ENCODE peak calls at places on chromosome 16, in nine cellular contexts. One of them, this sample, is unnamed. For H3K4me1, the result is how much of the 10 kb centered on the place peaks cover.

GRCh38 chr16:79997257-79997656 is 396.7 kb upstream of the MAF start:
- DNase-seq in ovary: no peak
- DNase-seq in sigmoid colon: no peak
- DNase-seq in stomach: no peak
- DNase-seq in GM12878: no peak
- DNase-seq in esophagus muscularis mucosa: no peak
- DNase-seq in HepG2: peak
- DNase-seq in transverse colon: no peak
- DNase-seq in K562: peak
- DNase-seq in this sample: no peak

GRCh38 chr16:51949260-51949659 is 597.7 kb downstream of the TOX3 start:
- DNase-seq in ovary: no peak
- DNase-seq in sigmoid colon: no peak
- DNase-seq in stomach: peak
- DNase-seq in GM12878: no peak
- DNase-seq in esophagus muscularis mucosa: no peak
- DNase-seq in HepG2: no peak
- DNase-seq in transverse colon: no peak
- DNase-seq in K562: no peak
- DNase-seq in this sample: no peak

GRCh38 chr16:72241930-72242329 is 70.0 kb upstream of the PMFBP1 start:
- DNase-seq in ovary: peak
- DNase-seq in sigmoid colon: no peak
- DNase-seq in stomach: no peak
- DNase-seq in GM12878: no peak
- DNase-seq in esophagus muscularis mucosa: no peak
- DNase-seq in HepG2: peak
- DNase-seq in transverse colon: peak
- DNase-seq in K562: peak
- DNase-seq in this sample: no peak

GRCh38 chr16:50303041-50303604 is 36.8 kb downstream of the ADCY7 start:
- DNase-seq in ovary: no peak
- DNase-seq in sigmoid colon: peak
- DNase-seq in stomach: no peak
- DNase-seq in GM12878: no peak
- DNase-seq in esophagus muscularis mucosa: no peak
- DNase-seq in HepG2: peak
- DNase-seq in transverse colon: no peak
- DNase-seq in K562: no peak
- DNase-seq in this sample: no peak

GRCh38 chr16:82322177-82322576 is 152.2 kb upstream of the MPHOSPH6 start:
- DNase-seq in ovary: no peak
- DNase-seq in sigmoid colon: no peak
- DNase-seq in stomach: no peak
- DNase-seq in GM12878: no peak
- DNase-seq in esophagus muscularis mucosa: no peak
- DNase-seq in HepG2: no peak
- DNase-seq in transverse colon: no peak
- DNase-seq in K562: no peak
- DNase-seq in this sample: no peak

GRCh38 chr16:19700319-19700781 is 17.7 kb downstream of the KNOP1 start:
- DNase-seq in ovary: peak
- DNase-seq in sigmoid colon: no peak
- DNase-seq in stomach: no peak
- DNase-seq in GM12878: no peak
- DNase-seq in esophagus muscularis mucosa: no peak
- DNase-seq in HepG2: peak
- DNase-seq in transverse colon: peak
- DNase-seq in K562: no peak
- DNase-seq in this sample: no peak

GRCh38 chr16:57984443-57985203 is 13.7 kb upstream of the CNGB1 start:
- DNase-seq in ovary: peak
- DNase-seq in sigmoid colon: peak
- DNase-seq in stomach: peak
- DNase-seq in GM12878: no peak
- DNase-seq in esophagus muscularis mucosa: peak
- DNase-seq in HepG2: peak
- DNase-seq in transverse colon: peak
- DNase-seq in K562: peak
- DNase-seq in this sample: peak

GRCh38 chr16:7964717-7965116 is 625.6 kb downstream of the TMEM114 start:
- DNase-seq in ovary: no peak
- DNase-seq in sigmoid colon: no peak
- DNase-seq in stomach: no peak
- DNase-seq in GM12878: no peak
- DNase-seq in esophagus muscularis mucosa: no peak
- DNase-seq in HepG2: no peak
- DNase-seq in transverse colon: no peak
- DNase-seq in K562: no peak
- DNase-seq in this sample: no peak

GRCh38 chr16:13060932-13061331 is 159.5 kb downstream of the SHISA9 start:
- DNase-seq in ovary: no peak
- DNase-seq in sigmoid colon: no peak
- DNase-seq in stomach: no peak
- DNase-seq in GM12878: no peak
- DNase-seq in esophagus muscularis mucosa: no peak
- DNase-seq in HepG2: no peak
- DNase-seq in transverse colon: no peak
- DNase-seq in K562: no peak
- DNase-seq in this sample: no peak

GRCh38 chr16:23006380-23006779 is 142.9 kb downstream of the USP31 start:
- DNase-seq in ovary: no peak
- DNase-seq in sigmoid colon: no peak
- DNase-seq in stomach: no peak
- DNase-seq in GM12878: no peak
- DNase-seq in esophagus muscularis mucosa: no peak
- DNase-seq in HepG2: no peak
- DNase-seq in transverse colon: no peak
- DNase-seq in K562: no peak
- DNase-seq in this sample: no peak

GRCh38 chr16:85432606-85433005 is 180.5 kb upstream of the GSE1 start:
- DNase-seq in ovary: no peak
- DNase-seq in sigmoid colon: no peak
- DNase-seq in stomach: no peak
- DNase-seq in GM12878: no peak
- DNase-seq in esophagus muscularis mucosa: no peak
- DNase-seq in HepG2: no peak
- DNase-seq in transverse colon: no peak
- DNase-seq in K562: no peak
- DNase-seq in this sample: no peak

GRCh38 chr16:7513429-7513828 is 180.8 kb downstream of the RBFOX1 start:
- DNase-seq in ovary: no peak
- DNase-seq in sigmoid colon: no peak
- DNase-seq in stomach: no peak
- DNase-seq in GM12878: no peak
- DNase-seq in esophagus muscularis mucosa: no peak
- DNase-seq in HepG2: peak
- DNase-seq in transverse colon: no peak
- DNase-seq in K562: peak
- DNase-seq in this sample: no peak

GRCh38 chr16:10323528-10323869 is 62.4 kb upstream of the ATF7IP2 start:
- DNase-seq in ovary: no peak
- DNase-seq in sigmoid colon: no peak
- DNase-seq in stomach: no peak
- DNase-seq in GM12878: no peak
- DNase-seq in esophagus muscularis mucosa: no peak
- DNase-seq in HepG2: no peak
- DNase-seq in transverse colon: no peak
- DNase-seq in K562: no peak
- DNase-seq in this sample: no peak

GRCh38 chr16:29315046-29315445 is 91.5 kb downstream of the NPIPB11 start:
- DNase-seq in ovary: no peak
- DNase-seq in sigmoid colon: peak
- DNase-seq in stomach: no peak
- DNase-seq in GM12878: no peak
- DNase-seq in esophagus muscularis mucosa: no peak
- DNase-seq in HepG2: no peak
- DNase-seq in transverse colon: no peak
- DNase-seq in K562: no peak
- DNase-seq in this sample: no peak

GRCh38 chr16:29820730-29821662 is 734 bp downstream of the MVP start:
- DNase-seq in ovary: peak
- DNase-seq in sigmoid colon: no peak
- DNase-seq in stomach: peak
- DNase-seq in GM12878: peak
- DNase-seq in esophagus muscularis mucosa: no peak
- DNase-seq in HepG2: no peak
- DNase-seq in transverse colon: peak
- DNase-seq in K562: no peak
- DNase-seq in this sample: no peak

GRCh38 chr16:48087639-48088038 is 68.2 kb downstream of the ABCC12 start:
- DNase-seq in ovary: no peak
- DNase-seq in sigmoid colon: no peak
- DNase-seq in stomach: no peak
- DNase-seq in GM12878: no peak
- DNase-seq in esophagus muscularis mucosa: no peak
- DNase-seq in HepG2: no peak
- DNase-seq in transverse colon: no peak
- DNase-seq in K562: no peak
- DNase-seq in this sample: no peak

GRCh38 chr16:66834746-66835145 is 4.0 kb upstream of the NAE1 start:
- DNase-seq in ovary: no peak
- DNase-seq in sigmoid colon: no peak
- DNase-seq in stomach: no peak
- DNase-seq in GM12878: no peak
- DNase-seq in esophagus muscularis mucosa: no peak
- DNase-seq in HepG2: no peak
- DNase-seq in transverse colon: no peak
- DNase-seq in K562: no peak
- DNase-seq in this sample: no peak
- TF ChIP-seq EP300 in ovary: no peak
- TF ChIP-seq EP300 in sigmoid colon: no peak
- TF ChIP-seq EP300 in stomach: no peak
- TF ChIP-seq EP300 in GM12878: no peak
- TF ChIP-seq EP300 in esophagus muscularis mucosa: no peak
- TF ChIP-seq EP300 in HepG2: no peak
- TF ChIP-seq EP300 in transverse colon: no peak
- TF ChIP-seq EP300 in K562: no peak
- TF ChIP-seq EP300 in this sample: no peak

GRCh38 chr16:75116911-75117245 is 298 bp upstream of the LDHD start:
- DNase-seq in ovary: no peak
- DNase-seq in sigmoid colon: no peak
- DNase-seq in stomach: no peak
- DNase-seq in GM12878: no peak
- DNase-seq in esophagus muscularis mucosa: no peak
- DNase-seq in HepG2: no peak
- DNase-seq in transverse colon: no peak
- DNase-seq in K562: no peak
- DNase-seq in this sample: no peak
- H3K4me3 ChIP-seq in ovary: peak
- H3K4me3 ChIP-seq in sigmoid colon: peak
- H3K4me3 ChIP-seq in stomach: peak
- H3K4me3 ChIP-seq in GM12878: no peak
- H3K4me3 ChIP-seq in esophagus muscularis mucosa: peak
- H3K4me3 ChIP-seq in HepG2: peak
- H3K4me3 ChIP-seq in transverse colon: no peak
- H3K4me3 ChIP-seq in K562: no peak
- H3K4me3 ChIP-seq in this sample: peak

GRCh38 chr16:86510465-86511261 is at the start of gene FOXF1:
- DNase-seq in ovary: no peak
- DNase-seq in sigmoid colon: no peak
- DNase-seq in stomach: no peak
- DNase-seq in GM12878: no peak
- DNase-seq in esophagus muscularis mucosa: no peak
- DNase-seq in HepG2: no peak
- DNase-seq in transverse colon: no peak
- DNase-seq in K562: no peak
- DNase-seq in this sample: no peak

GRCh38 chr16:86512860-86513470 is 2.6 kb downstream of the FOXF1 start:
- DNase-seq in ovary: no peak
- DNase-seq in sigmoid colon: peak
- DNase-seq in stomach: no peak
- DNase-seq in GM12878: no peak
- DNase-seq in esophagus muscularis mucosa: no peak
- DNase-seq in HepG2: no peak
- DNase-seq in transverse colon: no peak
- DNase-seq in K562: no peak
- DNase-seq in this sample: no peak

GRCh38 chr16:86509759-86510464 is 415 bp upstream of the FOXF1 start:
- DNase-seq in ovary: peak
- DNase-seq in sigmoid colon: peak
- DNase-seq in stomach: peak
- DNase-seq in GM12878: no peak
- DNase-seq in esophagus muscularis mucosa: peak
- DNase-seq in HepG2: no peak
- DNase-seq in transverse colon: peak
- DNase-seq in K562: no peak
- DNase-seq in this sample: no peak

GRCh38 chr16:86512301-86512859 is 2.1 kb downstream of the FOXF1 start:
- DNase-seq in ovary: no peak
- DNase-seq in sigmoid colon: peak
- DNase-seq in stomach: no peak
- DNase-seq in GM12878: no peak
- DNase-seq in esophagus muscularis mucosa: no peak
- DNase-seq in HepG2: no peak
- DNase-seq in transverse colon: no peak
- DNase-seq in K562: no peak
- DNase-seq in this sample: no peak

DNA sequence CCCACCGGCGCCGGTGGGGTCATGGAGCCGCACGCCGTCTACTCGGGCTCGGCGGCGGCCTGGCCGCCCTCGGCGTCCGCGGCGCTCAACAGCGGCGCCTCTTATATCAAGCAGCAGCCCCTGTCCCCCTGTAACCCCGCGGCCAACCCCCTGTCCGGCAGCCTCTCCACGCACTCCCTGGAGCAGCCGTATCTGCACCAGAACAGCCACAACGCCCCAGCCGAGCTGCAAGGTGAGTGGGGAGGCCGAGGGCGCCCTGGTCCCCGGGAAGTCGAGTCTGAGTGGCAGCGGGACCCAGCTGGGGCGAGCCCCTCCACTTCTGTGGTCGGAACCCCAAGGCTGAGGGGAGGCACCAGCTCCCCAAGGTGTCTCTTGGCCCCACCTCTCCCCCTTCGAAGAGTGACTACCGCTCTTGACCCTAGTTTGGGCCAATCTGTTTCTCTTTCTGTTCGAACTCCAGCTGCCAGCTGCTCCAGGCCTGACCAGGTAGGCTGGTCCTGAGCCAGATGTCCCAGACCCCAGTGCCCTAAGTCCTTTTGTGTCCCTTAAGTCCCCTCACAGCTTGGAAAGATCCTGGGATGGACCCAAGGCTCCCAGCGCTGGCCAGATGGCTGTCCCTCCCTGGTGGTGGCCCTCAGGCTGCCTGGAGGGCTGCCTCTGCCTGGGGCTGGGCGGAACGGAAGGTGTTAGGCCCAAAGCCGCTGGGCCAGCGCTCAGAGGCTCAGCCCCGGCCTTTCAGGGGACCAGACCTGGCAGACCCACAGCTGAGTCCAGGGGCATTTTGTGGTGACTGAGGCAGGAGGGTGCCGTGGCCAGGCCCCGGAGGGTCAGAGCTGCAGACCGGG is 1.2 kb downstream of the FOXF1 start:
- DNase-seq in ovary: no peak
- DNase-seq in sigmoid colon: peak
- DNase-seq in stomach: no peak
- DNase-seq in GM12878: no peak
- DNase-seq in esophagus muscularis mucosa: no peak
- DNase-seq in HepG2: no peak
- DNase-seq in transverse colon: no peak
- DNase-seq in K562: no peak
- DNase-seq in this sample: no peak
- H3K4me1 ChIP-seq in ovary: under half
- H3K4me1 ChIP-seq in sigmoid colon: under half
- H3K4me1 ChIP-seq in stomach: under half
- H3K4me1 ChIP-seq in GM12878: under half
- H3K4me1 ChIP-seq in esophagus muscularis mucosa: under half
- H3K4me1 ChIP-seq in HepG2: under half
- H3K4me1 ChIP-seq in transverse colon: under half
- H3K4me1 ChIP-seq in K562: under half
- H3K4me1 ChIP-seq in this sample: half or more

GRCh38 chr16:88770459-88771293 is 14.3 kb downstream of the PIEZO1 start:
- DNase-seq in ovary: no peak
- DNase-seq in sigmoid colon: peak
- DNase-seq in stomach: peak
- DNase-seq in GM12878: no peak
- DNase-seq in esophagus muscularis mucosa: no peak
- DNase-seq in HepG2: peak
- DNase-seq in transverse colon: peak
- DNase-seq in K562: peak
- DNase-seq in this sample: no peak
- TF ChIP-seq EP300 in ovary: no peak
- TF ChIP-seq EP300 in sigmoid colon: no peak
- TF ChIP-seq EP300 in stomach: no peak
- TF ChIP-seq EP300 in GM12878: no peak
- TF ChIP-seq EP300 in esophagus muscularis mucosa: no peak
- TF ChIP-seq EP300 in HepG2: no peak
- TF ChIP-seq EP300 in transverse colon: no peak
- TF ChIP-seq EP300 in K562: peak
- TF ChIP-seq EP300 in this sample: no peak